ENCODE peak calls at places on chromosomes 12 and 14, in ten cellular contexts. L is CD8-positive, alpha-beta T cell; D is tibial artery; S is IMR-90; F is heart left ventricle; B is A549; V is keratinocyte; G is fibroblast of mammary gland; Z is CD4-positive, alpha-beta T cell; U is mesothelial cell of epicardium. E is an unnamed sample.

GRCh38 chr14:20774258-20774657 is 6.1 kb downstream of the EDDM3B start:
- DNase-seq in L (no peak), D (no peak), S (no peak), F (no peak), B (no peak), V (no peak), G (no peak), Z (no peak), U (no peak), E (no peak)

GRCh38 chr12:10067942-10068341 is 30.8 kb downstream of the CLEC1A start:
- DNase-seq in L (no peak), D (no peak), S (no peak), F (no peak), B (no peak), V (no peak), G (no peak), Z (no peak), U (no peak), E (no peak)

GRCh38 chr12:39628836-39629235 is 9.2 kb upstream of the ABCD2 start:
- DNase-seq in L (no peak), D (no peak), S (no peak), F (no peak), B (no peak), V (no peak), G (no peak), Z (no peak), U (no peak), E (no peak)

GRCh38 chr12:52139147-52139546 is 52.7 kb downstream of the KRT80 start:
- DNase-seq in L (no peak), D (no peak), S (no peak), F (no peak), B (no peak), V (no peak), G (no peak), Z (no peak), U (no peak), E (no peak)

GRCh38 chr12:94553130-94553519 is 93.5 kb upstream of the CEP83 start:
- DNase-seq in L (no peak), D (no peak), S (peak), F (no peak), B (peak), V (peak), G (peak), Z (no peak), U (no peak), E (peak)

GRCh38 chr12:42356344-42356743 is 30.4 kb downstream of the PPHLN1 start:
- DNase-seq in L (no peak), D (no peak), S (no peak), F (no peak), B (no peak), V (no peak), G (no peak), Z (no peak), U (no peak), E (no peak)

GRCh38 chr14:50230601-50231474 is 540 bp downstream of the SOS2 start:
- DNase-seq in L (peak), D (peak), S (peak), F (peak), B (peak), V (peak), G (peak), Z (peak), U (peak), E (peak)

GRCh38 chr12:21618566-21618965 is 13.9 kb upstream of the GYS2 start:
- DNase-seq in L (no peak), D (no peak), S (no peak), F (no peak), B (no peak), V (no peak), G (no peak), Z (no peak), U (no peak), E (no peak)

GRCh38 chr12:88947486-88948043 is 367.3 kb upstream of the KITLG start:
- DNase-seq in L (no peak), D (no peak), S (no peak), F (no peak), B (no peak), V (no peak), G (no peak), Z (no peak), U (no peak), E (no peak)

GRCh38 chr12:113926792-113927191 is 39.3 kb downstream of the RBM19 start:
- DNase-seq in L (no peak), D (no peak), S (no peak), F (no peak), B (no peak), V (no peak), G (no peak), Z (no peak), U (no peak), E (no peak)

GRCh38 chr12:13181375-13182070 is 15.0 kb upstream of the EMP1 start:
- DNase-seq in L (no peak), D (no peak), S (no peak), F (no peak), B (no peak), V (no peak), G (no peak), Z (no peak), U (no peak), E (peak)

GRCh38 chr14:104014764-104015163 is 70.7 kb upstream of the ASPG start:
- DNase-seq in L (no peak), D (no peak), S (no peak), F (no peak), B (no peak), V (no peak), G (no peak), Z (no peak), U (no peak), E (no peak)

GRCh38 chr14:50823051-50823762 is 7.8 kb downstream of the NIN start:
- DNase-seq in L (no peak), D (no peak), S (no peak), F (peak), B (no peak), V (no peak), G (peak), Z (no peak), U (no peak), E (peak)

GRCh38 chr14:94480809-94481208 is 4.8 kb upstream of the SERPINA9 start:
- DNase-seq in L (no peak), D (no peak), S (no peak), F (no peak), B (no peak), V (no peak), G (peak), Z (no peak), U (no peak), E (no peak)

GRCh38 chr12:122072031-122072970 is 6.3 kb upstream of the MLXIP start:
- DNase-seq in L (no peak), D (peak), S (peak), F (peak), B (peak), V (no peak), G (peak), Z (no peak), U (no peak), E (peak)

GRCh38 chr14:31307198-31307597 is 99.6 kb upstream of the HECTD1 start:
- DNase-seq in L (no peak), D (no peak), S (no peak), F (no peak), B (no peak), V (no peak), G (no peak), Z (no peak), U (no peak), E (no peak)
- TF ChIP-seq CTCF in L (no peak), D (no peak), S (no peak), F (no peak), B (no peak), V (no peak), G (no peak), Z (no peak), U (no peak), E (no peak)

DNA sequence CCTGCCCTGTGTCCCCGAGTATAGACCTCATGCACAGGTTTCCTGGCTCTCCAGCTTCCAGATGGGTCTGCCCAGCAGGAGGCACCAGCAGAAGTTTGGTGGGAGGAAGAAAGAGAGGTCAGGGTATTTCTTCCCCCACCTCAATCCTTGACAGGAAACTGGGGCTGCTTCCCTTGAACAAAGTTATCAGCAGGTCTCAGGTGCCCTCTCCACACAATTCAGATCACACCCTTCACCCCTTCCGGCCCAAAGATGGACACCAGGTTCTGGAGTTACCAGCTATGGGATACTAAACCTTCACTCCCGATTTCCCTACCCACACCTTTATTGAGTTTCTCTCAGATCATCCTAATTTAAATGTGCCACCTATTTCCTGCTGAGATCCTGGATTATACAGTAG is 1.2 kb downstream of the SART3 start:
- DNase-seq in L (no peak), D (no peak), S (no peak), F (no peak), B (no peak), V (no peak), G (no peak), Z (no peak), U (no peak), E (no peak)
- TF ChIP-seq CTCF in L (no peak), D (no peak), S (no peak), F (no peak), B (no peak), V (peak), G (no peak), Z (no peak), U (no peak), E (peak)

DNA sequence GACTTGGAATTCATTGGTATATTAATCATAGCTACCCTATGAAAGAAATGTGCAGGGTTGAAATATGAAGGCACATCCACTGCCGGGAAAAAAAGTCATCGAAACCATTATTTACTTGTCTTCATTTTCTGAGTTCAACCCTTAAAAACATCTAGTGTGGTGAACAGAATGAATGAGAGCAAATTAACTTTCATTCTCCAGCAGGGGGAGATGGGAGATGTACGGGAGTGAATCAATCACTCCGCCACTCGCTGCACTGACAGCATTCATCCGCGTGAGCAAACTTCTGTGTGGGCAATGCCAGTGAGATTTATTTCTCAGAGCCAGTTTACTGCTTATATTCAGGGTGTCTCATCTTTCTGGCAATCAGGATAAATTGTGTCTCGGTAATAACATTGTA is 463.5 kb upstream of the MIS18BP1 start:
- DNase-seq in L (no peak), D (no peak), S (no peak), F (no peak), B (peak), V (no peak), G (peak), Z (no peak), U (no peak), E (no peak)
- TF ChIP-seq CTCF in L (no peak), D (no peak), S (no peak), F (no peak), B (no peak), V (peak), G (peak), Z (no peak), U (peak), E (no peak)

GRCh38 chr12:120961604-120962486 is 16.5 kb upstream of the HNF1A start:
- DNase-seq in L (no peak), D (no peak), S (no peak), F (peak), B (peak), V (no peak), G (no peak), Z (no peak), U (no peak), E (no peak)

GRCh38 chr12:120964298-120964697 is 14.0 kb upstream of the HNF1A start:
- DNase-seq in L (no peak), D (no peak), S (no peak), F (no peak), B (no peak), V (no peak), G (no peak), Z (no peak), U (no peak), E (no peak)

GRCh38 chr12:120962487-120963054 is 15.8 kb upstream of the HNF1A start:
- DNase-seq in L (no peak), D (no peak), S (peak), F (no peak), B (no peak), V (peak), G (peak), Z (no peak), U (no peak), E (no peak)

GRCh38 chr12:120959111-120959878 is 19.0 kb upstream of the HNF1A start:
- DNase-seq in L (no peak), D (no peak), S (no peak), F (no peak), B (no peak), V (no peak), G (no peak), Z (no peak), U (no peak), E (no peak)

DNA sequence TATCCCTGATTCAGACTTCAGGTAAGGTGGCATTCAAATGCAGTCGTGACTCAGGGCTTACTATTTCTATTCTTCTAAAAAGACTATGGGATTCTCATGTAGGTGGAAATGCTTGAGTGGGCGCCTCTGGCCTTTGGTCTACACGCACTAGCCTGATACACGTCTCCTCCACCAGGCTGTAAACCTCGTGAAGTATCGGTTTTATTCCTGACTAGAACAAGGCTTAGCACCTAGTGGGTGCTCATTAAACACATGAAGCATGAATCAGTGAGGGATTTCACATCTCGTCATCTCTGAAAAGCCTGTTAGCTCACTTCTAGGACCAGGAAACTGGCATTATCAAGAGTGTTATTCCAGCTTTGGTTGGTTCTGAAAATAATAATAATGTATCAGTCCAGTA is 17.7 kb upstream of the HNF1A start:
- DNase-seq in L (no peak), D (no peak), S (no peak), F (no peak), B (no peak), V (no peak), G (no peak), Z (no peak), U (no peak), E (no peak)
- TF ChIP-seq CTCF in L (no peak), D (no peak), S (no peak), F (no peak), B (no peak), V (no peak), G (no peak), Z (no peak), U (no peak), E (no peak)

DNA sequence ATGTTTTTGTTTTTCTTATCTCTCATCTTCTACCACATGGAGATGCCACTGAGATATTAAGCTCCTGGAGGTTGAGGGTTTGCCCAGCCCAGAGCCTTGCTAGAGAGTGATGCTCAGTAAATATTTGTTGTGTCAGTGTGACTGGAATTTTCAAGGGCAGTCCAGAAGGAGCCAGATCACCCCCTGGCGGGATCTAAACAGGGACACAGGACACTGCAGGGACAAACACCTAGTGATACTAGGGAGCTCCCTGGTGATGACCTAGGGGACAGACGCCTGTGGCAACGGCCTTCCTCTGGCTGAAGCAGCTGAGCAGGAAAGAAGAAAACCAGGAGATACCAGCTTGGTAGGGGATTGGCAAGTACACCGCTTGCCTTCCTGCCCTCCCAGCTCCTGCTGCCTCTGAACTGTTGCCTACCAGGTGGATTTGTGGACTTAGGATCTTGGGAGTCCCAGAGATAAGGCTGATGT is 714.4 kb upstream of the TBX3 start:
- DNase-seq in L (no peak), D (no peak), S (no peak), F (no peak), B (peak), V (no peak), G (no peak), Z (no peak), U (no peak), E (peak)
- TF ChIP-seq CTCF in L (no peak), D (no peak), S (peak), F (no peak), B (peak), V (no peak), G (no peak), Z (no peak), U (no peak), E (peak)

DNA sequence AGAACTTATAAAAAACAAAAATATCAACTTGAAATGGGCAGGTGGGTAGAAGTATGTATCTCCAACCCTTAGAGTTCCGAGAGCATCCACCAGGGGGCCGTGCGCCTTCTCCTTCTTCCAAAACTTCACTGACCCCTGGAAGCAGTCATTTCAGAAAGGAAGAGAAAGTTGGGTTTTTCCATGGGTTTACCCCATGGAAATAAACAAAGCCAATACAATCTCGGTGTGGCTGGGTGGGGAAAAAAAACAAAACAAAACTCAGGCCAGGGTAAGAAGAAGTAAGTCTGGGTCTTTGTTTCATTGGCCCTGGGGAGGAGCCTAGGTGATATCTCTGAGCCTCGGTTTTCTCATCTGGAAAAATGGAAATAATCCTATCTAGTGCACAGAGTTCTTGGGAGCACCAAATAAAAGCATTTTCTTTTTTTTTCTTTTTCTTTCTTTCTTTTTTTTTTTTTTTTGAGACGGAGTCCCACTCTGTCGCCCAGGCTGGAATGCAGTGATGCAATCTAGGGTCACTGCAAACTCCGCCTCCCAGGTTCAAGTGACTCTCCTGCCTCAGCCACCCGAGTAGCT is 33.6 kb upstream of the HNF1A start:
- DNase-seq in L (peak), D (no peak), S (peak), F (peak), B (peak), V (no peak), G (peak), Z (peak), U (no peak), E (peak)
- TF ChIP-seq CTCF in L (peak), D (peak), S (peak), F (peak), B (peak), V (peak), G (peak), Z (peak), U (peak), E (peak)

E was measured in fibroblast of villous mesenchyme.